ENCODE peak calls at places on chromosomes 2 and 18, in ten cellular contexts. O is IMR-90; L is AG04450; Y is pancreas; K is AG10803; G is GM12865; Z is uterus; R is tibial artery; F is transverse colon; A is CD8-positive, alpha-beta T cell. C is an unnamed sample.

GRCh38 chr2:236083934-236084333 is 84.3 kb downstream of the GBX2 start:
- DNase-seq in O (no peak), L (no peak), Y (no peak), K (no peak), G (no peak), Z (no peak), R (no peak), F (no peak), A (no peak), C (no peak)

GRCh38 chr2:85994897-85995647 is 106.3 kb upstream of the ST3GAL5 start:
- DNase-seq in O (no peak), L (no peak), Y (no peak), K (no peak), G (peak), Z (no peak), R (no peak), F (no peak), A (no peak), C (no peak)

GRCh38 chr2:45237850-45238542 is 228.7 kb upstream of the SIX2 start:
- DNase-seq in O (peak), L (peak), Y (no peak), K (peak), G (no peak), Z (peak), R (peak), F (no peak), A (no peak), C (peak)

GRCh38 chr2:205411558-205411957 is 270.7 kb upstream of the NRP2 start:
- DNase-seq in O (no peak), L (no peak), Y (peak), K (peak), G (no peak), Z (no peak), R (no peak), F (peak), A (no peak), C (no peak)

GRCh38 chr2:127637725-127638252 is 8.2 kb upstream of the GPR17 start:
- DNase-seq in O (peak), L (peak), Y (peak), K (peak), G (no peak), Z (peak), R (no peak), F (no peak), A (no peak), C (peak)

GRCh38 chr2:30628341-30628740 is 178.9 kb downstream of the CAPN13 start:
- DNase-seq in O (peak), L (no peak), Y (no peak), K (peak), G (no peak), Z (no peak), R (no peak), F (no peak), A (no peak), C (peak)

GRCh38 chr2:171553236-171553635 is 31.0 kb downstream of the CYBRD1 start:
- DNase-seq in O (no peak), L (no peak), Y (no peak), K (no peak), G (no peak), Z (no peak), R (no peak), F (no peak), A (no peak), C (no peak)

GRCh38 chr2:62501059-62501458 is 4.9 kb downstream of the TMEM17 start:
- DNase-seq in O (no peak), L (no peak), Y (no peak), K (no peak), G (no peak), Z (no peak), R (no peak), F (no peak), A (no peak), C (no peak)

GRCh38 chr2:241535871-241536639 is 22.5 kb upstream of the BOK start:
- DNase-seq in O (no peak), L (no peak), Y (peak), K (no peak), G (no peak), Z (no peak), R (no peak), F (no peak), A (no peak), C (no peak)

GRCh38 chr2:64114063-64114911 is 29.9 kb downstream of the PELI1 start:
- DNase-seq in O (peak), L (peak), Y (no peak), K (peak), G (peak), Z (no peak), R (no peak), F (no peak), A (no peak), C (peak)

GRCh38 chr2:20593072-20594034 is 57.5 kb downstream of the HS1BP3 start:
- DNase-seq in O (peak), L (peak), Y (peak), K (no peak), G (no peak), Z (peak), R (peak), F (peak), A (no peak), C (peak)

GRCh38 chr2:34096552-34097171 is 497.6 kb upstream of the FAM98A start:
- DNase-seq in O (peak), L (peak), Y (no peak), K (peak), G (peak), Z (peak), R (peak), F (peak), A (peak), C (peak)

GRCh38 chr2:62657752-62658151 is 47.8 kb upstream of the EHBP1 start:
- DNase-seq in O (no peak), L (no peak), Y (no peak), K (no peak), G (peak), Z (no peak), R (no peak), F (no peak), A (no peak), C (no peak)

GRCh38 chr18:48407358-48407757 is 1.8 kb downstream of the ZBTB7C start:
- DNase-seq in O (no peak), L (no peak), Y (no peak), K (no peak), G (no peak), Z (no peak), R (no peak), F (no peak), A (no peak), C (no peak)

GRCh38 chr18:48408727-48409590 is at the start of gene ZBTB7C:
- DNase-seq in O (no peak), L (no peak), Y (peak), K (peak), G (no peak), Z (no peak), R (peak), F (peak), A (no peak), C (no peak)

GRCh38 chr18:48410095-48410920 is 1.1 kb upstream of the ZBTB7C start:
- DNase-seq in O (peak), L (peak), Y (peak), K (peak), G (peak), Z (peak), R (peak), F (peak), A (no peak), C (peak)

GRCh38 chr18:48409591-48410094 is 460 bp upstream of the ZBTB7C start:
- DNase-seq in O (no peak), L (no peak), Y (peak), K (no peak), G (no peak), Z (no peak), R (peak), F (no peak), A (no peak), C (no peak)

DNA sequence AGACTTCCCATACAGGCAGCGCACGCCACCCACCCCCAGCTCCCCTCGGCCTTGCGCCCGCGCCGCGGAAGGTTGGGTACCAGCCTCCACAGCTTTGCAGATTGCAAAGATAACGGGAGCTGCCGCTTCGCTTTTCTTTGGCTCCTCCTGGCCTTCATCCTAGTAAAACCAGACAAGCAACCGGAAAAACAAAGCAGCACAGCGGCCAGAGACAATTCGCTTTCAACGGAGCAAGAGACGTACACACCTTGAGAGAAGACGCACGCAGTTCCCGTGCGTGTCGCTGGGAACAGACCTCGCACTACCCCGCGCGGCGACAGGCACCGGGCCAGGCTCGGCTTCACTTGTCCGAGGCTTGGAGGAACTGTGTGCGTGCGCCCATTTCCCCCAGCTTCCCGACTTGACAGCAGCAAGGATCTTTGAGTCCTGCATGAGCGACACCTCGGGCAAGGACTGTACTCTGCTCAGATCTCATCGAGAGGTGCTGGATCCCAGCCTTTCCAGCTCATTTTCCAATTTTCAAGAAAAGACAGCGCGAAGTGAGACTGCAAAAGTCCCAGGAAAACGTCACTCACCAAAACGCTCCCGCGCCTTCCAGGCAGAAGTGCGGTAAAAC is 964 bp downstream of the ZBTB7C start:
- DNase-seq in O (no peak), L (no peak), Y (no peak), K (no peak), G (no peak), Z (no peak), R (peak), F (no peak), A (no peak), C (no peak)
- H3K4me3 ChIP-seq in O (no peak), L (no peak), Y (peak), K (no peak), G (no peak), Z (peak), R (peak), F (peak), A (no peak), C (no peak)

GRCh38 chr18:25103468-25104155 is 248.4 kb downstream of the ZNF521 start:
- DNase-seq in O (no peak), L (no peak), Y (no peak), K (no peak), G (no peak), Z (no peak), R (no peak), F (no peak), A (no peak), C (no peak)

GRCh38 chr18:25099838-25100393 is 252.1 kb downstream of the ZNF521 start:
- DNase-seq in O (peak), L (peak), Y (no peak), K (peak), G (no peak), Z (no peak), R (no peak), F (no peak), A (no peak), C (peak)

GRCh38 chr18:25097119-25098114 is 254.5 kb downstream of the ZNF521 start:
- DNase-seq in O (peak), L (peak), Y (no peak), K (no peak), G (no peak), Z (no peak), R (no peak), F (no peak), A (no peak), C (peak)

DNA sequence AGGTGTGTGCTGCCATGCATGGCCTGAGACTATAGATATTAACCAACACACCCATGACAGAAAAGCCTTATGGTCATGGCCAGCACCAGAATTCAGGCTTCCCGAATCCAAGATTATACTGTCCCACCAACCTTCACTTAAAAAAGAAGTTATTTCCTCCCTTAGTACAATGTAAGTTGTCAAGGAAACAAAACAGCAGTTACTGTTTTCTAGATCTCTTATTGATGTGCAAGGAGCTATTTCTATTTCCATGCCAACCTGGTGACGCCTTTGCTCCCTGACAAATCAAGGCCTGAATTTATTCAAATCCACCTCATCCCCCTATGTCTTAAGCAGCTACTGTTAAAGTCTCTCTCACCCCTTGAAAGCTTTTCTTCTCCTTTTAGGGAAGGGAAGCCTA is 249.3 kb downstream of the ZNF521 start:
- DNase-seq in O (no peak), L (no peak), Y (no peak), K (peak), G (no peak), Z (no peak), R (no peak), F (no peak), A (no peak), C (no peak)
- TF ChIP-seq CTCF in O (no peak), L (no peak), Y (no peak), K (no peak), G (no peak), Z (no peak), R (no peak), F (no peak), A (no peak), C (no peak)

DNA sequence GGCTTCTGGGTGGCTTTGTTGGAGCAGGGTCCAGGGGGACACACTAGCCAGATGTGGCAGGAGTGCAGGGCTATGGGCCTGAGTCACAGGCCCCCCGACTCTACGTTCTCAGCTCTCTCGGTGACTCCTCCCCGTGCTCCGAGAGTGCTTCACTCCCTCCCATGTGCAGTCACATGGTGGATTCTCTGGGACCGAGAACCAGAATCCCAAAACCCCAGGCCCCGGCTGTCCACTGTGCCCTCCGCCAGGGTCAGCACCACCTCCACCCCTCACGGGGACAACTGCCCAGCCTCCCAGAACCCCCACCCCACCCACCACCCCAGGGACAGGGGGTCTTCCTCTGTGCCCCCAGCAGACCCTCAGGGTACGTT is 4.2 kb downstream of the RAMP1 start:
- DNase-seq in O (no peak), L (no peak), Y (peak), K (no peak), G (no peak), Z (peak), R (no peak), F (no peak), A (no peak), C (no peak)
- H3K4me3 ChIP-seq in O (no peak), L (no peak), Y (no peak), K (no peak), G (no peak), Z (peak), R (peak), F (no peak), A (no peak), C (no peak)

GRCh38 chr2:165420231-165420630 is 49.3 kb upstream of the CSRNP3 start:
- DNase-seq in O (no peak), L (no peak), Y (no peak), K (no peak), G (no peak), Z (no peak), R (no peak), F (no peak), A (no peak), C (no peak)

GRCh38 chr2:165414187-165414586 is 55.3 kb upstream of the CSRNP3 start:
- DNase-seq in O (no peak), L (no peak), Y (no peak), K (no peak), G (no peak), Z (no peak), R (no peak), F (no peak), A (no peak), C (no peak)

GRCh38 chr2:165417009-165417408 is 52.5 kb upstream of the CSRNP3 start:
- DNase-seq in O (no peak), L (no peak), Y (no peak), K (no peak), G (no peak), Z (no peak), R (no peak), F (no peak), A (no peak), C (no peak)
- TF ChIP-seq CTCF in O (no peak), L (no peak), Y (no peak), K (no peak), G (no peak), Z (no peak), R (no peak), F (no peak), A (no peak), C (no peak)

C was measured in astrocyte of the spinal cord.